ENCODE peak calls at places on chromosomes 7 and 10, in four cellular contexts. One of them, this sample, is unnamed. For H3K4me1, the result is how much of the 10 kb centered on the place peaks cover.

GRCh38 chr7:20442951-20443350 is 112.3 kb downstream of the ITGB8 start:
- DNase-seq in PC-9: no peak
- DNase-seq in A549: no peak
- DNase-seq in A673: no peak
- DNase-seq in this sample: no peak

GRCh38 chr10:17785276-17785935 is 23.7 kb upstream of the MRC1 start:
- DNase-seq in A673: no peak
- DNase-seq in PC-9: no peak
- DNase-seq in A549: no peak
- DNase-seq in this sample: no peak

GRCh38 chr10:78749898-78750297 is 318.9 kb upstream of the ZMIZ1 start:
- DNase-seq in A549: no peak
- DNase-seq in A673: no peak
- DNase-seq in PC-9: no peak
- DNase-seq in this sample: no peak

GRCh38 chr10:72276013-72276387 is 2.3 kb downstream of the DDIT4 start:
- DNase-seq in A549: no peak
- DNase-seq in A673: no peak
- DNase-seq in PC-9: no peak
- DNase-seq in this sample: peak

GRCh38 chr7:151566897-151567320 is 47.2 kb upstream of the RHEB start:
- DNase-seq in A673: peak
- DNase-seq in PC-9: no peak
- DNase-seq in A549: no peak
- DNase-seq in this sample: no peak

GRCh38 chr7:90973146-90973545 is 291.1 kb upstream of the FZD1 start:
- DNase-seq in PC-9: no peak
- DNase-seq in A673: peak
- DNase-seq in A549: no peak
- DNase-seq in this sample: no peak

GRCh38 chr7:100575746-100576383 is 2.2 kb upstream of the SAP25 start:
- DNase-seq in A673: no peak
- DNase-seq in A549: no peak
- DNase-seq in PC-9: no peak
- DNase-seq in this sample: no peak

GRCh38 chr7:42292991-42293521 is 56.0 kb upstream of the GLI3 start:
- DNase-seq in PC-9: no peak
- DNase-seq in A673: no peak
- DNase-seq in A549: no peak
- DNase-seq in this sample: no peak

GRCh38 chr7:98805956-98806838 is 63.6 kb downstream of the TMEM130 start:
- DNase-seq in A673: no peak
- DNase-seq in A549: no peak
- DNase-seq in PC-9: no peak
- DNase-seq in this sample: no peak

GRCh38 chr7:63899691-63900393 is 98.8 kb upstream of the ZNF722 start:
- DNase-seq in A673: no peak
- DNase-seq in PC-9: no peak
- DNase-seq in A549: no peak
- DNase-seq in this sample: peak

GRCh38 chr10:36608251-36608650 is 517.1 kb upstream of the ANKRD30A start:
- DNase-seq in PC-9: no peak
- DNase-seq in A673: no peak
- DNase-seq in A549: no peak
- DNase-seq in this sample: no peak

GRCh38 chr10:14016942-14017341 is 313.8 kb downstream of the FRMD4A start:
- DNase-seq in A549: no peak
- DNase-seq in PC-9: no peak
- DNase-seq in A673: no peak
- DNase-seq in this sample: no peak

GRCh38 chr10:115660391-115660790 is 567.2 kb downstream of the ATRNL1 start:
- DNase-seq in A549: no peak
- DNase-seq in PC-9: no peak
- DNase-seq in A673: no peak
- DNase-seq in this sample: no peak

GRCh38 chr7:99224263-99224947 is 16.5 kb upstream of the KPNA7 start:
- DNase-seq in PC-9: peak
- DNase-seq in A673: no peak
- DNase-seq in A549: peak
- DNase-seq in this sample: peak

DNA sequence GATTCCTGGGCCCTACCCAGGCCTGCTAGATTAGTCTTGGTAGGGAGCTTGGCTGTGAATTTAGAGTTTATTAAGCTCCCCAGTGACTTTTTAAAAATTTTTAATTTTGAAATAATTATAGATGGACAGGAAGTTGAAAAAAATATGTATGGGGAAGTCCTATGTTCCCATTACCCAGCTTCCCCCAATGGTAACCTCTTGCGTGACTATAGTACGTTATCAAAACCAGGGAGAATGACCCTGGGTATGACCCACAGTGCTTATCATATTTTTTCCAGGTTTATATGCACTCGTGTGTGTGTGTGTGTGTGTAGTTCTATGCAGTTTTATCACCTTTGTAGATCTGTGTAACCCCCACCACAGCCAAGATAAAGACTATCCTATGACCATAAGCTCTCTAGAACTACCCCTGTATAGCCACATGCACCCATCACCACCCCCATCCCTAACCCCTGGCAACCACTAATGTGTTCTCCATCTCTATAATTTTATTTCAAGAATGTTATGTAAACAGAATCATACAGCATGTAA is 72.8 kb downstream of the TBXAS1 start:
- DNase-seq in A673: no peak
- DNase-seq in A549: no peak
- DNase-seq in PC-9: no peak
- DNase-seq in this sample: no peak
- H3K4me1 ChIP-seq in A673: under half
- H3K4me1 ChIP-seq in A549: under half
- H3K4me1 ChIP-seq in PC-9: under half
- H3K4me1 ChIP-seq in this sample: under half

GRCh38 chr7:121024568-121025055 is 36.1 kb downstream of the CPED1 start:
- DNase-seq in PC-9: no peak
- DNase-seq in A673: no peak
- DNase-seq in A549: no peak
- DNase-seq in this sample: no peak

GRCh38 chr7:121026159-121026558 is 37.6 kb downstream of the CPED1 start:
- DNase-seq in PC-9: no peak
- DNase-seq in A549: no peak
- DNase-seq in A673: no peak
- DNase-seq in this sample: no peak

GRCh38 chr7:121023189-121023588 is 34.7 kb downstream of the CPED1 start:
- DNase-seq in A549: no peak
- DNase-seq in PC-9: no peak
- DNase-seq in A673: no peak
- DNase-seq in this sample: no peak

GRCh38 chr7:121021266-121021969 is 32.9 kb downstream of the CPED1 start:
- DNase-seq in PC-9: no peak
- DNase-seq in A549: no peak
- DNase-seq in A673: no peak
- DNase-seq in this sample: no peak

GRCh38 chr7:121023683-121024507 is 35.4 kb downstream of the CPED1 start:
- DNase-seq in A549: no peak
- DNase-seq in PC-9: no peak
- DNase-seq in A673: peak
- DNase-seq in this sample: no peak
- H3K4me3 ChIP-seq in A549: no peak
- H3K4me3 ChIP-seq in PC-9: no peak
- H3K4me3 ChIP-seq in A673: no peak
- H3K4me3 ChIP-seq in this sample: no peak

GRCh38 chr10:130141460-130141859 is 5.3 kb downstream of the GLRX3 start:
- DNase-seq in PC-9: no peak
- DNase-seq in A549: no peak
- DNase-seq in A673: no peak
- DNase-seq in this sample: no peak
- H3K4me1 ChIP-seq in PC-9: under half
- H3K4me1 ChIP-seq in A549: under half
- H3K4me1 ChIP-seq in A673: under half
- H3K4me1 ChIP-seq in this sample: under half

DNA sequence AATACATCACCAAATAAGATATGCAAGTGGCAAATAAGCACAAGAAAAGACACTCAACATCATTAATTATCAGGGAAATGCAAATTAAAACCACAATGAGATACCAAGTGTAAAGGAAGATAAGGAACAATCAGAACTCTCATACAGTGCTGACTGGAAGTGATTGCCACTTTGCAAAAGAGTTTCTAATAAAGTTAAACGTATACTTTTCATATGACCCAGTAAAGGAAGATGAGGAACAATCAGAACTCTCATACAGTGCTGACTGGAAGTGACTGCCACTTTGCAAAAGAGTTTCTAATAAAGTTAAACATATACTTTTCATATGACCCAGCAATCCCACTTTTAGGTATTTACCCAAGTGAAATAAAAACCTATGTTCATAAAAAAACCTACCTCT is 12.2 kb upstream of the JMJD1C start:
- DNase-seq in PC-9: no peak
- DNase-seq in A673: no peak
- DNase-seq in A549: no peak
- DNase-seq in this sample: no peak
- H3K4me3 ChIP-seq in PC-9: no peak
- H3K4me3 ChIP-seq in A673: no peak
- H3K4me3 ChIP-seq in A549: no peak
- H3K4me3 ChIP-seq in this sample: no peak

GRCh38 chr7:50389961-50390360 is 60.2 kb downstream of the FIGNL1 start:
- DNase-seq in A549: no peak
- DNase-seq in PC-9: no peak
- DNase-seq in A673: no peak
- DNase-seq in this sample: no peak
- H3K4me1 ChIP-seq in A549: under half
- H3K4me1 ChIP-seq in PC-9: under half
- H3K4me1 ChIP-seq in A673: under half
- H3K4me1 ChIP-seq in this sample: under half

GRCh38 chr7:27196287-27196739 is 3.6 kb downstream of the HOXA13 start:
- DNase-seq in PC-9: peak
- DNase-seq in A673: peak
- DNase-seq in A549: peak
- DNase-seq in this sample: peak
- H3K4me3 ChIP-seq in PC-9: no peak
- H3K4me3 ChIP-seq in A673: no peak
- H3K4me3 ChIP-seq in A549: no peak
- H3K4me3 ChIP-seq in this sample: no peak

DNA sequence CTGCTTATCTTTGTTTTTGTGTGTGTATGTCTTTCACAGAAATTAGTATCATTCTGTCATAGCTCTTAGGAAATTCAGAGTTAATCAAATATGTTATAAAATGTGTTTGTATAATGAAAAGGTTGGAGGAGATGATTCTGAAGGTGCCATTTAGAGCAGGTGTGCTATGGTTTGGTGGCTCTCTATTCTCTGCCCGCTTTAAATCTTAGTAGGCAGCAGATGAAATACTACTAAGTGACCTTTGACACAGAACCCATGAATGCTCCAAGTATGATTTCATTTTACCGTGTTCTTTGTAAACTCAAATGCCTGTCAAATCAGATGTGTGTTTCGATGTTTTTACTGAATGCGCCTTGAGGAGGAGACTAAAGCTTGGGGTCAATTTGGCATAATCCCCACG is 24.5 kb downstream of the ZEB1 start:
- DNase-seq in PC-9: no peak
- DNase-seq in A673: no peak
- DNase-seq in A549: no peak
- DNase-seq in this sample: no peak
- H3K4me1 ChIP-seq in PC-9: under half
- H3K4me1 ChIP-seq in A673: under half
- H3K4me1 ChIP-seq in A549: under half
- H3K4me1 ChIP-seq in this sample: under half

DNA sequence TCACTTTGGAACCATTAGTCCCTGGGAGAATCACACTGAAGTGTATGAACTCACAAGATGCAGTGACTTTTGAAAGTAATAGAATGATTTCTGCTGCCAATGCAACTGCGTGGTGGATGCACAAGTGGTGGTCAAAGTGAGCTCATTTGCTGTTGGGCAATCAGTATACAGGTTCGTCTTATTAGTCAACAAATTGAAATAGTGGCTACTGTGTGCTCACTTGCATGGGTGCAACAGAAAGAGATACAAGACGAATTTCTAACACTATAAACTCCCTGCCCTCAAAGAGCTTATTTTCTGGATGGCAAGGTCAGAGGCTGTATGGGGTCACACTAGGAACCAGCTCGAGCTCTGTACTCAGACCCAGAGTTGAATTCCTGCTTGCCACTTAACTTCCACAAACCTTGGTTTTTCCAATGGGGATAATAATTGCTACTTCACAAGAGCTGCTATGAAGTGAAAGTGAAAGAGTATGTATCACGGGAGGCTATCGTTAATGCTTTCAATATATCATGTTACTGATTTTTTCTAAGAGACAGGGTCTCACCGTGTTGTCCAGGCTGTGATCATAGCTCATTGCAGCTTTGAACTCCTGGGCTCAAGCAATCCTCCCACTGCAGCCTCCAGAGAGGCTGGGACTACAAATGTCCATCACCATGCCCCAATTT is 8.3 kb upstream of the BCL7B start:
- DNase-seq in A673: no peak
- DNase-seq in PC-9: no peak
- DNase-seq in A549: no peak
- DNase-seq in this sample: peak
- H3K4me3 ChIP-seq in A673: peak
- H3K4me3 ChIP-seq in PC-9: no peak
- H3K4me3 ChIP-seq in A549: no peak
- H3K4me3 ChIP-seq in this sample: no peak

GRCh38 chr7:68158686-68159255 is 1162.1 kb downstream of the TYW1 start:
- DNase-seq in A549: no peak
- DNase-seq in PC-9: no peak
- DNase-seq in A673: no peak
- DNase-seq in this sample: no peak
- H3K4me1 ChIP-seq in A549: under half
- H3K4me1 ChIP-seq in PC-9: under half
- H3K4me1 ChIP-seq in A673: under half
- H3K4me1 ChIP-seq in this sample: under half

GRCh38 chr7:76236226-76236625 is 34.5 kb downstream of the SRRM3 start:
- DNase-seq in A549: no peak
- DNase-seq in A673: no peak
- DNase-seq in PC-9: no peak
- DNase-seq in this sample: no peak

GRCh38 chr7:76232698-76233097 is 31.0 kb downstream of the SRRM3 start:
- DNase-seq in A673: no peak
- DNase-seq in A549: no peak
- DNase-seq in PC-9: no peak
- DNase-seq in this sample: no peak

GRCh38 chr7:76233538-76234281 is 32.0 kb downstream of the SRRM3 start:
- DNase-seq in A549: no peak
- DNase-seq in PC-9: no peak
- DNase-seq in A673: no peak
- DNase-seq in this sample: no peak

GRCh38 chr7:76234282-76234584 is 32.5 kb downstream of the SRRM3 start:
- DNase-seq in A673: no peak
- DNase-seq in PC-9: no peak
- DNase-seq in A549: no peak
- DNase-seq in this sample: no peak

GRCh38 chr7:76234931-76235441 is 33.3 kb downstream of the SRRM3 start:
- DNase-seq in A673: peak
- DNase-seq in A549: peak
- DNase-seq in PC-9: peak
- DNase-seq in this sample: peak
- H3K4me3 ChIP-seq in A673: peak
- H3K4me3 ChIP-seq in A549: peak
- H3K4me3 ChIP-seq in PC-9: no peak
- H3K4me3 ChIP-seq in this sample: no peak

This sample was measured in small intestine.